ENCODE peak calls at places on chromosomes 12 and 14, in four cellular contexts. Q is K562, Y is GM12878, O is HepG2. P is an unnamed sample.

GRCh38 chr14:72126561-72126960 is 194.3 kb downstream of the RGS6 start:
- DNase-seq in Q (no peak), Y (no peak), O (no peak), P (no peak)

GRCh38 chr14:105326891-105327694 is 12.5 kb downstream of the PACS2 start:
- DNase-seq in Q (no peak), Y (no peak), O (no peak), P (peak)

GRCh38 chr12:121812921-121813896 is 9.4 kb downstream of the SETD1B start:
- DNase-seq in Q (peak), Y (no peak), O (no peak), P (no peak)

GRCh38 chr12:17296882-17297281 is 690.9 kb upstream of the LMO3 start:
- DNase-seq in Q (no peak), Y (no peak), O (peak), P (no peak)

GRCh38 chr12:76591461-76591860 is 31.9 kb upstream of the OSBPL8 start:
- DNase-seq in Q (no peak), Y (no peak), O (no peak), P (no peak)

GRCh38 chr14:89775161-89775560 is 179.4 kb downstream of the EFCAB11 start:
- DNase-seq in Q (no peak), Y (no peak), O (no peak), P (no peak)

GRCh38 chr12:24907464-24907863 is 41.4 kb downstream of the BCAT1 start:
- DNase-seq in Q (no peak), Y (no peak), O (no peak), P (no peak)

GRCh38 chr12:120167529-120168095 is 26.9 kb downstream of the GCN1 start:
- DNase-seq in Q (no peak), Y (no peak), O (no peak), P (no peak)

GRCh38 chr12:11812558-11813421 is 163.3 kb downstream of the ETV6 start:
- DNase-seq in Q (no peak), Y (no peak), O (peak), P (no peak)

GRCh38 chr12:77999074-77999715 is 168.5 kb downstream of the NAV3 start:
- DNase-seq in Q (no peak), Y (no peak), O (no peak), P (no peak)

GRCh38 chr14:30291216-30291615 is 267.7 kb upstream of the G2E3 start:
- DNase-seq in Q (no peak), Y (no peak), O (no peak), P (no peak)

GRCh38 chr14:65972891-65973290 is 513.3 kb upstream of the CCDC196 start:
- DNase-seq in Q (no peak), Y (no peak), O (no peak), P (no peak)

GRCh38 chr12:72432037-72432604 is 160.0 kb downstream of the TRHDE start:
- DNase-seq in Q (no peak), Y (no peak), O (peak), P (no peak)

GRCh38 chr14:95515523-95516517 is 630 bp downstream of the SYNE3 start:
- DNase-seq in Q (peak), Y (no peak), O (peak), P (peak)

GRCh38 chr14:58414845-58415244 is 12.5 kb downstream of the TIMM9 start:
- DNase-seq in Q (no peak), Y (no peak), O (no peak), P (peak)

GRCh38 chr14:91354221-91354916 is 63.3 kb downstream of the CCDC88C start:
- DNase-seq in Q (no peak), Y (no peak), O (no peak), P (no peak)

DNA sequence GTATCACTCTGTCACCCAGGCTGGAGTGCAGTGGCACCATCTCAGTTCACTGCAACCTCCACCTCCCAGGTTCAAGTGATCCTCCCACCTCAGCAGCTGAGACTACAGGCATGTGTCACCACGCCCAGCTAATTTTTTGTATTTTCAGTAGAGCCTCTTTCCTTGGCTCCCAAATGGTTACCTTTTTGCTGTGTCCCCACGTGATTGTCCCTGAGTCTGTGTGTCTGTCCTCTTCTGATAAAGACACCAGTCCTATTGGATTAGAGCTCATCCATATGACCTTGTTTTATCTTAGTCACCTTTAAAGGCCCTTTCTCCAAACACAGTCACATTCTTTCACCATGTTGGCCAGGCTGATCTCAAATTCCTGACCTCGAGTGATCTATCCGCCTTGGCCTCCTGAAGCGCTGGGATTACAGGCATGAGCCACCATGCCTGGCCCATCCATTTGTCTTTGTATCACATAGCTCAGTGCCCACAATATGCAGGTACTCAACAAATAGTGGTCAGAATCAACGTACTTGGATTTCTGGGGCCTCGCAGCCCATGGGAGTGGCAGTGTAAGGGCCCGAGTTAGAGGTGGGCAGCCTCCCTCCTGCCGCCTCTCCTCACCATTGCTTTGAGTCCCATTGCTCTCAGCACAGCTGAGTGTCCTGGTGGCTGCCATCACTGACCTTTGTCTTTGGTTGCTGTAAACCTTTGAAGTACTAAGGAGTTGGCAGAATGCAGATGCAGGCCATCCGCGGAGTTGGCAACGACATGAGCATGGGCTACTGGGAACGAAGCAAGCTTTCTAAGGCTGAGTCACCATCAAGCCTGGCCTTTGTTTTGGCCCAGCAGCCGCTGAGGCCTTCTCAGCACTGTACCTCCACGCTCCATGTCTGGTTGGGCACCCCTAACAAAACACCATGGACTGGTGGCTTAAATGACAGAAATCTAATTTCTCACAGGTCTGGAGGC is 9.3 kb downstream of the TPCN1 start:
- DNase-seq in Q (no peak), Y (no peak), O (peak), P (no peak)
- TF ChIP-seq FOXK2 in Q (no peak), Y (no peak), O (no peak), P (no peak)

GRCh38 chr12:125089083-125089482 is 23.8 kb downstream of the AACS start:
- DNase-seq in Q (peak), Y (no peak), O (no peak), P (peak)
- TF ChIP-seq FOXK2 in Q (no peak), Y (no peak), O (no peak), P (no peak)

GRCh38 chr12:89775336-89776005 is 66.8 kb upstream of the ATP2B1 start:
- DNase-seq in Q (no peak), Y (no peak), O (no peak), P (no peak)

GRCh38 chr12:89769483-89769818 is 60.8 kb upstream of the ATP2B1 start:
- DNase-seq in Q (no peak), Y (no peak), O (no peak), P (no peak)

GRCh38 chr12:89768586-89769482 is 60.2 kb upstream of the ATP2B1 start:
- DNase-seq in Q (no peak), Y (no peak), O (peak), P (peak)

GRCh38 chr12:89765959-89766824 is 57.6 kb upstream of the ATP2B1 start:
- DNase-seq in Q (no peak), Y (no peak), O (no peak), P (no peak)

GRCh38 chr12:89770391-89770790 is 61.8 kb upstream of the ATP2B1 start:
- DNase-seq in Q (no peak), Y (no peak), O (no peak), P (no peak)
- TF ChIP-seq FOXK2 in Q (no peak), Y (no peak), O (no peak), P (no peak)

DNA sequence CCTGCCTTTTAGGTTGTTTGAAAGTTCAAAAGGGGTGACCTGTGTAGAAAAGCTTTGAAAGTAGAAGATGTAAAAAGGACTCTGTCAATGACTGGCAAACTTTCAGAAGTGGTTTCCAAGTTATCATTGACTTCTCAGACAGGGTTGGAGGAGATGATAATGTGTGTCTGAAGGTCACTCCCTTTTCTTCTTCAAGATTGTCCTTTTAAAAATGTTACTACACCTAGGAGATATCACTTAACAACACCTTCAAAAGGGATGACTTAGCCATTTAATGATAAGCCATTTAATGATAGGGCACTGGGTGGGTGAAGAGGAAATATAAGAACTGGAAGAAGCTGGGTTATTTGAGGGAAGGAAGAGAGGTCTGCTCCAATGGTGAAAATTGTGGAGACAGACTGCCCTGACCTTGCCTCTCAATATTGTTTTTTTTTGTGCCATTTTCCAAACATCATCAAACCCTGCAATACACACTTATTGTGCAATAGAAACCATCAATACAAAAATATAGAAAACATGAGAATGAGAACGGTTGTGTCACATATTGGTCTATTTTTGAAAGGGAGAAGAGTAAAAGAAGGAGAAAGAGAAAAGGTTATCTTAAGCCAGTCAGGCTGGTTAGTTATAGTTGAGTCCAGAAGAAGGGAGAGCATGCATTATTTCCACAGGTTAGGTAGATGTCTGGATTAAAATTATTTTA is 38.8 kb downstream of the BEST3 start:
- DNase-seq in Q (peak), Y (no peak), O (no peak), P (no peak)
- TF ChIP-seq FOXK2 in Q (no peak), Y (no peak), O (no peak), P (no peak)

GRCh38 chr14:104296388-104297312 is 158.3 kb downstream of the KIF26A start:
- DNase-seq in Q (no peak), Y (no peak), O (no peak), P (no peak)
- TF ChIP-seq FOXK2 in Q (no peak), Y (no peak), O (no peak), P (no peak)

GRCh38 chr14:92470215-92470614 is 43.4 kb upstream of the RIN3 start:
- DNase-seq in Q (no peak), Y (no peak), O (no peak), P (no peak)
- TF ChIP-seq FOXK2 in Q (no peak), Y (no peak), O (no peak), P (no peak)

DNA sequence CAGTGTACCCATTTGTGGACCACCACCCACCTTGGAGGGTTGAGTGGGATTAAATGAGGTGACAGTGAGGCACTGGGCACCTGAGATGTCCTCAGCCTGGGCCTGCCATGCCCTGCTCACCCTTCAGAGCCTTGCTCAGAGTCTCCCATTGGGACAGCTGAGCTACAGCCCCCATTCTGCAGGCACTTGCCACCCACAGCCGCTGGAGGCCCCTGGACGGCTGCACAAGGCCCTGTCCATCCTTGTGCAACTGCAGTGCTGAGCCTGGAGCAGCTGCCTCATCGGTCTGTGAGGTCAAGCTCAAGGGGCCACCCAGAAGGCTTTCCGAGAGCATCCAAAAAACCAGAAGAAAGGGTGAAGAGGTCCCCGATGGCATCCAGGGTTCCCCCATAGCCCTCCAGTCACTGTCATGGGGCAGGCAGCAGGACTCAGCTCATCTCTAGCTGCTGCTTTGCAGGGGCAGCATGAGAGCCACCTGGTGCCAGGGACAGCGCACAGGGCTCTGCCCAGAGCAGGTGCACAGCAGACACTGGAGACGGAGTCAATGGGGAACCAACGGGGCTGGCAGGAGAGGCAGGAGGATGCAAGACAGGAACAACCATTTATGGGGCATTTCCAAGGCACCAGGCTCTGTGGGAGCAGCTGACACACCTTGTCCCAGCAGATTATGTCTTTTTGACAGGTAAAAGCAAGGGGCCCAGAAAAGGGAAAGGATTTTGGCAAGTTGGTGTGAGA is 84.6 kb downstream of the ARL6IP4 start:
- DNase-seq in Q (no peak), Y (no peak), O (no peak), P (no peak)
- TF ChIP-seq FOXK2 in Q (no peak), Y (no peak), O (no peak), P (no peak)

DNA sequence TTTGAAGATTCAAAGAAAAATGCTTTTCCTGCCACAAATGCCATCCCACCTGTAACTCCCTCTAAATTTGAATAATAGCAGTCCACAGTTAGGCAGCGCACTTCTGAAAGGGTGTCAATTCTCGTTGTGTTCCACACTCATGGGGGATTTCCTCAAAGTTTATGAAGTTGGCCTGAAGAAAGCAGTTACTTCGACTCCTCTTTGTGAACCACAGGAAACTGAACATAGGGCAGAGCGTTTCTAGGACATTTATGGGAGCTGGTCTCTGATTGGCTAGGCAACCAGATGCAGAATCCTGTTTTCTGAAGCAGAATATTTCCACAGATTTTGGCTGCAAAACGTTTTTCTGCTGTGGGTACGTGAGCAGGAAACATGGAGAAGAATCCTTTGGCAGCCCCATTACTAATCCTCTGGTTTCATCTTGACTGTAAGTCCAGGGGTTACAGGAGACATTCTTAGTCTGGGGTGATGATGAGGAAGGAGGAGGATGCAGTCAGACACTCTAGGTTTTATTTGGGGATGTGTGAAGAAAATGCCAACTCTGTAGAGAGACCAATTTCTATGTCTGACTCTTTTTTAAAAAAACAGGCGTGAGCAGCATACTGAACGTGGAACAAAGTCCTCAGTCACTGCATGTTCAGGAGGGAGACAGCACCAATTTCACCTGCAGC is 431.5 kb upstream of the OR4E1 start:
- DNase-seq in Q (no peak), Y (no peak), O (no peak), P (no peak)
- TF ChIP-seq FOXK2 in Q (no peak), Y (no peak), O (no peak), P (no peak)

P was measured in HEK293T.